ENCODE peak calls at places on chromosomes 5 and 9, in five cellular contexts. X is colonic mucosa; P is suprapubic skin; L is CD4-positive, CD25-positive, alpha-beta regulatory T cell; Y is heart right ventricle. G is an unnamed sample.

GRCh38 chr5:68122439-68122906 is 93.1 kb upstream of the PIK3R1 start:
- DNase-seq in P (no peak), Y (no peak), L (no peak), X (peak; percentile 77), G (no peak)

GRCh38 chr5:78644129-78644528 is 4.4 kb downstream of the LHFPL2 start:
- DNase-seq in L (no peak), P (no peak), Y (no peak), X (no peak), G (no peak)

GRCh38 chr9:97525451-97525850 is 24.0 kb downstream of the TMOD1 start:
- DNase-seq in X (no peak), P (no peak), Y (no peak), L (no peak), G (no peak)

GRCh38 chr5:40236001-40236400 is 443.7 kb upstream of the PTGER4 start:
- DNase-seq in Y (no peak), L (no peak), X (no peak), P (no peak), G (no peak)

GRCh38 chr9:30075451-30076199 is 2308.8 kb upstream of the ACO1 start:
- DNase-seq in X (no peak), P (no peak), L (no peak), Y (no peak), G (no peak)

GRCh38 chr5:177508837-177509236 is 789 bp downstream of the DOK3 start:
- DNase-seq in L (no peak), Y (no peak), X (no peak), P (no peak), G (peak; percentile 15)

GRCh38 chr5:15977851-15978250 is 201.7 kb downstream of the MARCHF11 start:
- DNase-seq in P (no peak), Y (no peak), L (no peak), X (no peak), G (no peak)

GRCh38 chr5:136584474-136584873 is 219.1 kb upstream of the TRPC7 start:
- DNase-seq in P (no peak), X (no peak), L (no peak), Y (no peak), G (no peak)

GRCh38 chr5:26024774-26025173 is 1013.6 kb downstream of the CDH9 start:
- DNase-seq in Y (no peak), L (no peak), P (no peak), X (no peak), G (no peak)

GRCh38 chr5:72156921-72157320 is 49.6 kb downstream of the MAP1B start:
- DNase-seq in X (no peak), L (no peak), Y (no peak), P (no peak), G (no peak)

GRCh38 chr5:127849891-127850290 is 146.7 kb downstream of the CCDC192 start:
- DNase-seq in X (peak; percentile 45), Y (no peak), P (no peak), L (no peak), G (no peak)

GRCh38 chr9:73143606-73144328 is 7.9 kb upstream of the ANXA1 start:
- DNase-seq in Y (no peak), P (no peak), L (no peak), X (no peak), G (no peak)

GRCh38 chr5:123359866-123360569 is 63.2 kb downstream of the CEP120 start:
- DNase-seq in X (peak; percentile 29), Y (no peak), P (no peak), L (no peak), G (peak; percentile 51)

GRCh38 chr5:73122875-73123810 is 2.8 kb downstream of the TMEM171 start:
- DNase-seq in L (no peak), Y (no peak), P (no peak), X (no peak), G (peak; percentile 38)

GRCh38 chr5:88952996-88953643 is 70.1 kb upstream of the MEF2C start:
- DNase-seq in X (no peak), L (no peak), Y (no peak), P (no peak), G (no peak)

GRCh38 chr9:32345243-32345642 is 39.2 kb upstream of the ACO1 start:
- DNase-seq in L (no peak), X (no peak), Y (no peak), P (no peak), G (no peak)

GRCh38 chr9:27369591-27369990 is 72.6 kb upstream of the EQTN start:
- DNase-seq in P (no peak), X (no peak), L (no peak), Y (no peak), G (no peak)

GRCh38 chr9:36847781-36848673 is 186.0 kb downstream of the PAX5 start:
- DNase-seq in X (no peak), L (no peak), Y (no peak), P (no peak), G (no peak)

GRCh38 chr5:355379-355935 is 33.9 kb downstream of the AHRR start:
- DNase-seq in L (no peak), P (no peak), X (no peak), Y (no peak), G (no peak)

GRCh38 chr5:33892419-33893151 is 795 bp upstream of the ADAMTS12 start:
- DNase-seq in Y (no peak), X (no peak), L (no peak), P (peak; percentile 66), G (no peak)

GRCh38 chr5:134561871-134562296 is 36.4 kb downstream of the JADE2 start:
- DNase-seq in Y (peak; percentile 58), P (no peak), L (no peak), X (no peak), G (peak; percentile 89)

GRCh38 chr9:90855208-90856000 is 53.8 kb downstream of the SYK start:
- DNase-seq in L (no peak), X (no peak), P (no peak), Y (no peak), G (no peak)

GRCh38 chr5:179797741-179798140 is 4.0 kb downstream of the LTC4S start:
- DNase-seq in L (no peak), X (no peak), P (no peak), Y (no peak), G (peak; percentile 68)

GRCh38 chr5:52693279-52693678 is 94.4 kb upstream of the ITGA1 start:
- DNase-seq in Y (peak; percentile 31), L (no peak), P (no peak), X (peak; percentile 35), G (peak; percentile 34)

GRCh38 chr5:101482931-101483330 is 579.8 kb upstream of the ST8SIA4 start:
- DNase-seq in L (no peak), P (no peak), Y (no peak), X (no peak), G (no peak)

GRCh38 chr5:125695994-125696679 is 727.1 kb upstream of the GRAMD2B start:
- DNase-seq in L (no peak), X (no peak), Y (no peak), P (no peak), G (no peak)

GRCh38 chr5:139961435-139962157 is 81.5 kb downstream of the NRG2 start:
- DNase-seq in X (no peak), P (no peak), L (no peak), Y (no peak), G (no peak)

GRCh38 chr5:165290535-165290934 is 1785.1 kb downstream of the MAT2B start:
- DNase-seq in X (no peak), Y (no peak), P (no peak), L (no peak), G (no peak)

GRCh38 chr5:126499742-126500396 is 76.7 kb downstream of the GRAMD2B start:
- DNase-seq in L (no peak), X (peak; percentile 26), P (no peak), Y (no peak), G (no peak)

GRCh38 chr5:131272365-131273123 is 8.7 kb downstream of the CDC42SE2 start:
- DNase-seq in L (no peak), X (no peak), Y (no peak), P (no peak), G (no peak)

GRCh38 chr5:136036991-136037705 is 8.4 kb downstream of the TGFBI start:
- DNase-seq in Y (no peak), X (peak; percentile 56), P (peak; percentile 48), L (no peak), G (no peak)

DNA sequence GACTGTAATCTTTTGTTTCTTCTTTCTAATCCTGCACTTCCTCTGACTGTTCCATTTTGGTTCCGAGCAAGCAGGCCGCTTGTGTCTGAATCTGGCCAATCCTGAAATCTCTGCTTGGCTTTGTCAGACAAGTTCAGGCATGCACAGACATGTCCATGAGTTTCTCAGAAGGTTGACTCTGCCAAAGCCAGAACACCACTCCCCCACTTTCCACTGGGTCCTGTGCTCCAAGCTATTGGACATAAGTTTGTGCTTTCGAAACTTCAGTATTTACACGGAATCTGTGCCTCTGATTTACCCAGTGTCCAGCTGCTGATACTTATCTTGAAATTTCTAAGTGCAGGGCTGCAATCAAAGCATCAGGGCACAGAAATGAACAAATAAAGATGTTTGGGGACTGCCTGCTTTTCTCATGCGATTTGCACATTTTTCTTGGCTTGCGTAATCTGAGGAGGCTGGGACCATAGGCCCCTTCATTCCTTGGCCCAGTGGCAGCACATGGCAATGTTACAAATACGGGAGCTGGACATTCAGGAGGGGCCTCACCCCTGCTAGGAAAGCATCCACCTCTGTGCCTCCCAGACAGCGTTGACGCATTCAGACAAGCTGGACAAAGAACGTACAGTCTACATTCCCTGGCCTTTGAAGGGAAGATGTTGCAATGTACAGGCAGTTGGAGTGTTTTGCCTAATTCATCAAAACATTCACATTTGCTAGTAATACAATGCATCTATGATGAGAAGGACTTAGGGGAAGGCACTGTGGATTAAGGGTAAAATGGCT is 209.2 kb upstream of the PAPPA start:
- DNase-seq in P (peak; percentile 84), L (no peak), X (peak; percentile 31), Y (peak; percentile 62), G (peak; percentile 90)
- H3K27ac ChIP-seq in P (peak overlapping the region; percentile 58), L (no peak overlapping the region), X (peak overlapping the region; percentile 26), Y (peak overlapping the region; percentile 69), G (peak overlapping the region; percentile 61)

DNA sequence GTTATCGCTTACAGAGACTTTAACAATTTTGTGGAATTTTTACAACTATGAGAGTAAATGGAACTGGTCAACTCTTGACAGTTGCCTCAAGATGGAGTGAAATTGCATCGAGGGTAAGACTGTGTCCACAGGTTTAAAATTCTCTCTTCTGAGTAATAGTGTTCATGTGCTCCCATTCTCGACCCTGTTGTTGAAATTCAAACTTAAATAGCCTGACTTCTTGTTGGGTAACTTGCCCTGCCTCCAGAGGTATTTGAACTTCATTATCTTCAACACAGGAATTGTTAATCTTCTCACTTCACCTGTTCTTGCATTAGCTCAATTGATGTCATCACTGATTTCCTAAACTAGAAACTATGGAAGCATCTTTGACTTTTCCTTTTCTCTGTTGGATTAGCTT is 77.5 kb downstream of the PIP5K1B start:
- DNase-seq in X (no peak), L (no peak), Y (no peak), P (no peak), G (no peak)
- H3K4me1 ChIP-seq in X (peaks cover 9% of the 10 kb centered on the region), L (peaks cover 47% of the 10 kb centered on the region), Y (peaks cover 42% of the 10 kb centered on the region), P (peaks cover 58% of the 10 kb centered on the region), G (peaks cover 6% of the 10 kb centered on the region)

GRCh38 chr5:3309538-3309937 is 286.1 kb upstream of the IRX1 start:
- DNase-seq in P (no peak), L (no peak), X (no peak), Y (no peak), G (no peak)

GRCh38 chr5:3313569-3313968 is 282.1 kb upstream of the IRX1 start:
- DNase-seq in L (no peak), P (no peak), Y (no peak), X (no peak), G (no peak)

GRCh38 chr5:3311443-3311842 is 284.2 kb upstream of the IRX1 start:
- DNase-seq in Y (no peak), L (no peak), P (no peak), X (no peak), G (no peak)

GRCh38 chr5:3310551-3311340 is 284.9 kb upstream of the IRX1 start:
- DNase-seq in Y (no peak), X (no peak), P (peak; percentile 78), L (no peak), G (no peak)

GRCh38 chr5:3312299-3312698 is 283.3 kb upstream of the IRX1 start:
- DNase-seq in P (no peak), X (no peak), Y (no peak), L (no peak), G (no peak)
- H3K9me3 ChIP-seq in P (no peaks in the 10 kb centered on the region), X (no peaks in the 10 kb centered on the region), Y (no peaks in the 10 kb centered on the region), L (peaks cover 5% of the 10 kb centered on the region), G (peaks cover 24% of the 10 kb centered on the region)

GRCh38 chr9:120950421-120951388 is 24.1 kb upstream of the TRAF1 start:
- DNase-seq in Y (no peak), X (no peak), L (no peak), P (no peak), G (no peak)
- H3K27ac ChIP-seq in Y (no peak overlapping the region), X (no peak overlapping the region), L (no peak overlapping the region), P (no peak overlapping the region), G (no peak overlapping the region)

G was measured in right cardiac atrium.